ENCODE peak calls at places on chromosomes 4 and X, in ten cellular contexts. B is fibroblast of mammary gland, T is AG04449, L is heart left ventricle, I is Peyer's patch, U is A549, F is endothelial cell, A is GM06990, D is K562, W is NB4. C is an unnamed sample.

GRCh38 chrX:151814767-151815166 is 80.2 kb downstream of the CNGA2 start:
- DNase-seq in B (no peak), T (no peak), L (no peak), I (no peak), U (no peak), F (no peak), A (no peak), D (no peak), W (no peak), C (no peak)

GRCh38 chr4:161546902-161547301 is 616.9 kb downstream of the FSTL5 start:
- DNase-seq in B (peak), T (no peak), L (no peak), I (no peak), U (no peak), F (no peak), A (no peak), D (no peak), W (no peak), C (no peak)

GRCh38 chrX:152817082-152817744 is 13.3 kb downstream of the CETN2 start:
- DNase-seq in B (peak), T (no peak), L (no peak), I (no peak), U (peak), F (peak), A (no peak), D (peak), W (peak), C (no peak)

GRCh38 chr4:968221-968620 is 5.1 kb downstream of the DGKQ start:
- DNase-seq in B (no peak), T (no peak), L (no peak), I (no peak), U (no peak), F (no peak), A (no peak), D (no peak), W (no peak), C (no peak)

GRCh38 chr4:41655177-41655576 is 93.3 kb downstream of the PHOX2B start:
- DNase-seq in B (no peak), T (no peak), L (no peak), I (no peak), U (no peak), F (no peak), A (no peak), D (no peak), W (no peak), C (no peak)

GRCh38 chr4:169050308-169050707 is 40.3 kb upstream of the CBR4 start:
- DNase-seq in B (no peak), T (no peak), L (peak), I (no peak), U (no peak), F (no peak), A (no peak), D (no peak), W (no peak), C (no peak)

GRCh38 chr4:163606885-163607284 is 112.4 kb downstream of the TMA16 start:
- DNase-seq in B (no peak), T (no peak), L (no peak), I (no peak), U (no peak), F (no peak), A (no peak), D (no peak), W (no peak), C (no peak)

GRCh38 chr4:163395055-163395454 is 51.4 kb downstream of the NPY5R start:
- DNase-seq in B (no peak), T (no peak), L (no peak), I (no peak), U (no peak), F (no peak), A (no peak), D (no peak), W (no peak), C (no peak)

GRCh38 chrX:153946910-153947769 is 2.7 kb upstream of the RENBP start:
- DNase-seq in B (peak), T (no peak), L (peak), I (peak), U (peak), F (peak), A (peak), D (peak), W (peak), C (peak)

GRCh38 chr4:175435437-175435836 is 376.6 kb downstream of the GPM6A start:
- DNase-seq in B (no peak), T (no peak), L (no peak), I (no peak), U (no peak), F (peak), A (no peak), D (no peak), W (peak), C (peak)

GRCh38 chrX:153829799-153830631 is at the start of gene PDZD4:
- DNase-seq in B (no peak), T (no peak), L (no peak), I (no peak), U (no peak), F (no peak), A (no peak), D (no peak), W (peak), C (no peak)

GRCh38 chr4:7416745-7417432 is 17.8 kb downstream of the PSAPL1 start:
- DNase-seq in B (no peak), T (no peak), L (no peak), I (no peak), U (no peak), F (no peak), A (no peak), D (no peak), W (no peak), C (no peak)

GRCh38 chr4:105197777-105198176 is 51.1 kb downstream of the TET2 start:
- DNase-seq in B (peak), T (no peak), L (no peak), I (no peak), U (no peak), F (no peak), A (no peak), D (no peak), W (no peak), C (no peak)

GRCh38 chr4:167885872-167886271 is 206.5 kb upstream of the ANXA10 start:
- DNase-seq in B (peak), T (no peak), L (no peak), I (no peak), U (no peak), F (no peak), A (no peak), D (no peak), W (no peak), C (no peak)

GRCh38 chr4:154585369-154586018 is 5.0 kb downstream of the FGA start:
- DNase-seq in B (no peak), T (no peak), L (no peak), I (no peak), U (no peak), F (no peak), A (no peak), D (no peak), W (no peak), C (no peak)

GRCh38 chr4:79576480-79576803 is 168.4 kb upstream of the GK2 start:
- DNase-seq in B (peak), T (no peak), L (no peak), I (no peak), U (peak), F (peak), A (no peak), D (peak), W (peak), C (no peak)

GRCh38 chr4:3417448-3417847 is 24.3 kb upstream of the HGFAC start:
- DNase-seq in B (no peak), T (no peak), L (no peak), I (no peak), U (no peak), F (no peak), A (no peak), D (no peak), W (no peak), C (no peak)

GRCh38 chr4:124096290-124096689 is 616.2 kb downstream of the ANKRD50 start:
- DNase-seq in B (no peak), T (no peak), L (no peak), I (no peak), U (no peak), F (no peak), A (no peak), D (no peak), W (no peak), C (no peak)

GRCh38 chr4:76952071-76952470 is 2.5 kb downstream of the SEPTIN11 start:
- DNase-seq in B (no peak), T (no peak), L (no peak), I (no peak), U (no peak), F (no peak), A (no peak), D (peak), W (no peak), C (no peak)

GRCh38 chrX:44544036-44544435 is 1.4 kb upstream of the FUNDC1 start:
- DNase-seq in B (no peak), T (no peak), L (no peak), I (no peak), U (no peak), F (no peak), A (no peak), D (no peak), W (no peak), C (no peak)

GRCh38 chrX:44542567-44543325 is at the start of gene FUNDC1:
- DNase-seq in B (peak), T (peak), L (peak), I (peak), U (peak), F (peak), A (peak), D (peak), W (peak), C (peak)
- TF ChIP-seq CTCF in B (peak), T (no peak), L (peak), I (peak), U (peak), F (peak), A (peak), D (peak), W (peak), C (peak)

DNA sequence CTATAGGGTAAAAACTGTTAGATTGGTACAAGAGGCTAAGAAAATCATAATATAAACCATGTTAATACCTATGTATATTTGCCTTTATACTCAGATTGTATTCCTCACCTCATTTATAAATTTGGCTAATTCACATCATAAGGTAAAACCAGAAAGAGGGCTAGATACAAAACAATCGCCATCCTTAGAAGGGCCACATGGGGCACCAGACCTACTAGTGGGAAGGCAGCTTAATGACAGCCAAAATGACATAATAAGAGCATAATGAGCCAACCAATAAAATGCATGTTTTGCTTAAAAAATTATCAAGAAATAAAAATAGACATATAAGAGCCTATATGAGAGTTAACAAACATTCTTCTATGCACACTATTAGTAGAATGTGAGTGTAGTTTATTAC is 107.3 kb upstream of the PRDX4 start:
- DNase-seq in B (no peak), T (no peak), L (no peak), I (no peak), U (no peak), F (no peak), A (no peak), D (no peak), W (no peak), C (no peak)
- TF ChIP-seq CTCF in B (peak), T (no peak), L (no peak), I (no peak), U (no peak), F (no peak), A (no peak), D (no peak), W (no peak), C (no peak)

GRCh38 chrX:132636080-132636479 is 147.2 kb upstream of the MBNL3 start:
- DNase-seq in B (peak), T (no peak), L (no peak), I (no peak), U (no peak), F (no peak), A (no peak), D (no peak), W (peak), C (no peak)
- TF ChIP-seq CTCF in B (no peak), T (no peak), L (no peak), I (peak), U (peak), F (no peak), A (no peak), D (no peak), W (no peak), C (peak)

GRCh38 chrX:9983463-9983862 is 16.3 kb downstream of the CLDN34 start:
- DNase-seq in B (no peak), T (no peak), L (no peak), I (no peak), U (no peak), F (no peak), A (no peak), D (no peak), W (no peak), C (no peak)

GRCh38 chrX:9992061-9992460 is 24.9 kb downstream of the CLDN34 start:
- DNase-seq in B (no peak), T (no peak), L (no peak), I (no peak), U (no peak), F (no peak), A (no peak), D (no peak), W (no peak), C (no peak)

GRCh38 chrX:9992724-9993123 is 25.6 kb downstream of the CLDN34 start:
- DNase-seq in B (no peak), T (no peak), L (no peak), I (no peak), U (no peak), F (no peak), A (no peak), D (no peak), W (no peak), C (no peak)

GRCh38 chrX:9988762-9989161 is 21.6 kb downstream of the CLDN34 start:
- DNase-seq in B (peak), T (no peak), L (no peak), I (no peak), U (peak), F (no peak), A (no peak), D (peak), W (no peak), C (no peak)
- TF ChIP-seq CTCF in B (peak), T (peak), L (peak), I (peak), U (peak), F (peak), A (peak), D (peak), W (peak), C (peak)

DNA sequence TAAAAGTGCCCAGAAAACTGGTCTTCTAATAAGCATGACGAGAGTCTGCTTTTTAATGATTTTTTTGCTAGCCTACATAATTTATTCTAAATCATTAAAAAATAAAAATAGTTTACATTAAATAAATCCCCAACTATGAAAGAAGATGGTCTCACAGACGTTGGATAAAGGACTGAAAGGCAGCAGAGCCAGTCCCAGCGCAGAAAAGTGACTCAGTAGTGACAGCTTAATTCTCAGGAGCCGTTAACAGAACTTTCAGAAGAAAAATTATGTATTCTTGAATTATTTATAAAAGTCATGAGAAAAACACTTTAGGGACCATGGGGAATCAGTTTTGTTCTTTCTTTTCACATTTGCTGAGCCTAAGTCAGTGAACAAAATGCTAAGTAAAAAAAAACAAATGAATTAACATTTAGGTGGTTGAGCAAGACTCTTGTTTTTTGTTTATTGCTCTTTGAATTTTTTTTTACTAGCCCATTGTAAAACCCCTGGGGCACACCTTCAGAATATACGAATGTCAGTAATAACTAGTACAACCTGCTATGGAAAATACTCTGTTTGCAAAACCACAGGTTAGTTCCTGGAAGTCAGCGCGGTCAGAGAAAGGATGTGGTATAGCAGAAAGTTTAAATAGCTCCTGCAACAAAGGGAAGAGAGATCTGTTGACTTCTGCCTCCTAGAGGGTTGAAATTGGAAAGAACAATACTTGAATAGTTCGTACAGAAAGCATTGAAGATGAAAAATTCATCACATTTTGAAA is 50.4 kb upstream of the CCDC160 start:
- DNase-seq in B (no peak), T (no peak), L (no peak), I (peak), U (no peak), F (no peak), A (peak), D (no peak), W (peak), C (no peak)
- TF ChIP-seq CTCF in B (no peak), T (no peak), L (no peak), I (no peak), U (no peak), F (no peak), A (no peak), D (no peak), W (no peak), C (no peak)

GRCh38 chr4:5086535-5086934 is 35.3 kb downstream of the STK32B start:
- DNase-seq in B (no peak), T (no peak), L (no peak), I (no peak), U (no peak), F (no peak), A (no peak), D (no peak), W (peak), C (no peak)
- TF ChIP-seq CTCF in B (no peak), T (no peak), L (no peak), I (no peak), U (no peak), F (no peak), A (no peak), D (no peak), W (no peak), C (no peak)

DNA sequence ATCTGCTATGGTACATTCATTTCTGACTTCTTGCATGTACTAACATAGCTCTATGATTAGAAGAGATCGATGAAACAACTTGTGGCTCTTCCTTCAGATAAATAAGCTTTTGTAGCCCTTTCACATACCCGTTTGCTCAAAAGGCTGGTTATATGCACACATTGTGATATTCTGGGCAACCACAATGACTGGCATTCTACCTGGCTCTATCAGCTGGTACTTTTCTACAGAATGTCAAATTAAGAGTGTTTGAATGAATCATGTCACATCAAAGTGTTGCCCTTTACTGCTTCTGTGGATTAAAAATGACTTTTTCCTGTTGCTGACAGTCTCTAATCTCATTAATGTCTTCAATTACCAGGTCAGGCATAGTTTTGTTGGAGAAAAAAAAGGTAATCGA is 11.6 kb downstream of the PGRMC1 start:
- DNase-seq in B (no peak), T (no peak), L (no peak), I (no peak), U (no peak), F (no peak), A (no peak), D (no peak), W (no peak), C (no peak)
- TF ChIP-seq CTCF in B (no peak), T (no peak), L (no peak), I (no peak), U (no peak), F (no peak), A (no peak), D (no peak), W (no peak), C (no peak)

DNA sequence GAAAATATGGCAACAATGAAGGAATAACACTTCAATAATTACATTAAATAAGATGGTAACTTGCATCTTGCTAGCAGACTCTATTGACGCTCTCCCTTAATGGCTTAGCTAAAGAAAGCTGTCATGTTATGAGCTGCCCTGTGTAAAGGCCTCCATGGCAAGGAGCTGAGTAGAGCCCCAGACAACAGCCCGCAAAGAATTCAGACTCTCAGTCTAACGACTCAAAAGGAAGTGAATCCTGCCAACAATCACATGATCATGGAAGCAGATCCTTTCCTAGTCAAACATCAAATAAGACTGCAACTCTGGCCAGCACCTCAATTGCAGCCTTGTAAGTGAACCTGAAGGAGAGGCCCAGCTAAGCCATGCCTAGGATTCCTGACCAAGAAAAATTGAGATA is 157.6 kb downstream of the MAB21L2 start:
- DNase-seq in B (no peak), T (no peak), L (no peak), I (no peak), U (no peak), F (no peak), A (no peak), D (no peak), W (no peak), C (no peak)
- TF ChIP-seq CTCF in B (no peak), T (no peak), L (no peak), I (no peak), U (no peak), F (no peak), A (no peak), D (no peak), W (no peak), C (no peak)

C was measured in AG09319.